ENCODE peak calls at places on chromosomes 4 and X, in four cellular contexts. F is nephron progenitor cell, Z is progenitor cell of endocrine pancreas, Y is left lung. A is an unnamed sample.
A peak's percentile ranks its signal among the peaks of the same experiment; 100 is the strongest.

GRCh38 chrX:154409222-154409871 is at the start of gene DNASE1L1:
- DNase-seq in F (peak; percentile 77), Z (peak; percentile 63), Y (peak; percentile 91), A (peak; percentile 84)

GRCh38 chr4:20433101-20433705 is 181.5 kb downstream of the SLIT2 start:
- DNase-seq in F (no peak), Z (no peak), Y (no peak), A (no peak)

GRCh38 chrX:101369687-101370086 is 16.3 kb downstream of the BTK start:
- DNase-seq in F (no peak), Z (no peak), Y (no peak), A (no peak)

GRCh38 chr4:182189107-182189878 is 53.9 kb upstream of the TENM3 start:
- DNase-seq in F (peak; percentile 38), Z (no peak), Y (no peak), A (no peak)

GRCh38 chr4:2243682-2244380 is 1.9 kb upstream of the HAUS3 start:
- DNase-seq in F (peak; percentile 61), Z (peak; percentile 9), Y (peak; percentile 65), A (peak; percentile 61)

GRCh38 chr4:181308476-181309170 is 934.6 kb upstream of the TENM3 start:
- DNase-seq in F (no peak), Z (no peak), Y (no peak), A (no peak)

GRCh38 chrX:133249659-133250058 is 31.5 kb upstream of the TFDP3 start:
- DNase-seq in F (no peak), Z (no peak), Y (no peak), A (no peak)

GRCh38 chr4:56657128-56657527 is 24.0 kb downstream of the HOPX start:
- DNase-seq in F (no peak), Z (no peak), Y (no peak), A (no peak)

GRCh38 chr4:110245567-110245966 is 47.2 kb upstream of the ELOVL6 start:
- DNase-seq in F (no peak), Z (no peak), Y (no peak), A (no peak)

GRCh38 chrX:34300871-34301270 is 168.8 kb upstream of the FAM47A start:
- DNase-seq in F (peak; percentile 53), Z (peak; percentile 38), Y (no peak), A (no peak)
- TF ChIP-seq CTCF in F (peak; percentile 88), Z (peak; percentile 89), Y (peak; percentile 37), A (peak; percentile 63)

DNA sequence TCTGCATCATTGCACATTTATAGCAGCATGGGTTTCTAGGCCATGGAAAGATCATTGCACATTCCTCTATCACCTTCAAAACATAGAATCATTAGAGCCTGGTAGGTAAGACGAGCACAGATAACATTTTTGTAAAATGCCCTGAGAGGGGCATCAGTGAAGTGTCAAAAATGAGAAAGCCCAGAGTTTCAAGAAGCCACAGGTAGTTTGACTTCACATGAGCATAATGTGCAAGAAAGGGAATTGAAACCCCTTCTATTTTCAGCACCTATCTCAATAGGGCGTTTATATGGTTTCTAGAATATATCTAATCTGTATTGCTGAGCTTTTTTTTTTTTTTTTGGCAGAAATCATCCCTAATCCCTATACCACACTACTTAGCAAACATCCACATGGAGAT is 2441.7 kb downstream of the ARAP2 start:
- DNase-seq in F (no peak), Z (no peak), Y (no peak), A (no peak)
- TF ChIP-seq CTCF in F (no peak), Z (no peak), Y (no peak), A (no peak)

DNA sequence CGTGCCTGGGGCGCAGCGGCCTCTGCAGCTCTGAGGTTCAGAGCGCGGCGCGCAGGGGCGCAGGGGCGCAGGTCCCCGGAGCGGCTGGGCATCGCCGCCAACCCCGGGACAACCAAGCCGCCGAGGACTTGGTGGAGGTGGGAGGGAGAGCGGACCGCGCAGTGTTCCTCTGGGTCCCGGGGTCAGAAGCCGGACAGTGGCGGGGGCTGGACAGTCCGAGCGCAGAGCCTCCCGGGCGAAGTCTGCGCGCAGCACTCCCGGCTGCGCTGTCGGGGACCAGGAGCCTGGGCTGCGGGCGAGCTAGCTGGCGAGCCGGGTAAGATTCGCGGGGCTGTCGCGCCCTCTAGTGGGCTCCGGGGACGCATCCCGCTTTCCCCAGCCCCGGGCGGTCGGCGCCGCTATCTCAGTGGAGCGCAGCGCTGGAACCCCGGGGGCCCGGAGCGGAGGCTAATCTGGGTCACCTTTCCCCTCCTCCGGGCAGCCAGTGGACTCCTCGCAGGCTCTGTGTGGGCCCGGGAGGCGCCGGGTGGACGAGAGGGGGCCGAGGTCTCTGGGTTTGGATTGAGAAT is 4.1 kb downstream of the PDGFRA start:
- DNase-seq in F (peak; percentile 93), Z (peak; percentile 84), Y (peak; percentile 87), A (peak; percentile 77)
- TF ChIP-seq CTCF in F (peak; percentile 55), Z (peak; percentile 73), Y (peak; percentile 66), A (peak; percentile 54)

GRCh38 chr4:154039435-154040061 is 250.7 kb upstream of the SFRP2 start:
- DNase-seq in F (no peak), Z (no peak), Y (no peak), A (no peak)
- TF ChIP-seq CTCF in F (no peak), Z (no peak), Y (no peak), A (no peak)

DNA sequence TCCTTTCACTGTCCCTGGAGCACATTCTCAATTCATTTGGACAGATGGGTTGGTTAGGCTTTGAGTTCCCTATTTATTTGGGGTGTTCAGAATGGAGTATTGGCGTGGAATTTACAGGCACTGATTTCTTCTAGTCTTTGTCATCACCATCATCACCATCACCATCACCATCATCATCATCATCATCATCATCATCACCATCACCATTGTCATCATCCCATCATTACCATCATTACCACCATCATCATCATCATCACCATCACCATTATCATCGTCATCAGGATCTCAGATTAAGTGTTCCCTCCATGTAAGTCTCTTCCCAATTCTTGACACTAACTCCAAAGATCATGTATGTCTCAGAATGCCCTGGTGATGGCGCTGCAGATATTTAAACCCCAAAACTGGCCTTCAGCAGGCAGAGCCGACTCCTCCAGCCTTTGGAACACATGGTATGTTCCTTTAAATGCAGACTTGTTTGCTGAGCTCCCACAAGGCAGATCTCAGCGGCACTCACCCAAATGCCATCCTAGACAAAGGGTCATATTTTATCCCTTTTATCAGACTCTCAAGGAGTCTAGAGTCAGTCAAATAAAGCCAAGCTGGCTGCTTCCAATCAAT is 19.8 kb upstream of the FAM9A start:
- DNase-seq in F (peak; percentile 23), Z (no peak), Y (no peak), A (no peak)
- TF ChIP-seq CTCF in F (peak; percentile 41), Z (peak; percentile 35), Y (no peak), A (no peak)

DNA sequence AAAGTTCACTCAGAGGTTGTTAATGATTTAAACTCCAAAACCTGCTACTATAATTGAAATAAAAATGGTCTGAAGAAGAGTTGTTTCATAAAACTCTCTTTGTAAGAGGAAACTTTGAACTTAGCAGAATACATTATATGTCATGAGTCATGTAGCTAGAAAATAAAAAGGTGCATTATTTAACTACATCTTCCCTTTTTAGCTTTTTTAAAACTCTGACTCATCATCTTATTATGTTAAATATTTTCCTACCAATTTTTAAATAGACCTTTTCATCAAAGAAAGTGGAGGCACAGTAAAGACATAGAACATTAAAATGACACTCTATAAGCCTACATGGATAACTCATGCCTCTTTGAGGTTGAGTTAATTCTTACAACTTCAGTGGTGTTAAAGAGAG is 1.2 kb upstream of the ZNF827 start:
- DNase-seq in F (no peak), Z (no peak), Y (no peak), A (no peak)
- TF ChIP-seq CTCF in F (no peak), Z (no peak), Y (no peak), A (no peak)